ENCODE peak calls at places on chromosomes 2 and 18, in six cellular contexts. M, K, X, E, A and Z are unnamed samples.

GRCh38 chr2:128401680-128402079 is 83.0 kb upstream of the HS6ST1 start:
- DNase-seq in M (no peak), K (no peak), X (no peak), E (peak), A (no peak), Z (no peak)

GRCh38 chr2:218423584-218423983 is 4.7 kb downstream of the VIL1 start:
- DNase-seq in M (no peak), K (no peak), X (no peak), E (no peak), A (no peak), Z (no peak)

GRCh38 chr2:16038586-16038985 is 98.2 kb downstream of the MYCN start:
- DNase-seq in M (no peak), K (no peak), X (no peak), E (no peak), A (no peak), Z (no peak)

GRCh38 chr2:205929445-205930027 is 156.4 kb downstream of the INO80D start:
- DNase-seq in M (no peak), K (no peak), X (no peak), E (no peak), A (no peak), Z (no peak)

GRCh38 chr2:156845806-156846558 is 409.8 kb downstream of the GPD2 start:
- DNase-seq in M (no peak), K (no peak), X (no peak), E (no peak), A (no peak), Z (no peak)

GRCh38 chr2:17901246-17901645 is 22.8 kb downstream of the KCNS3 start:
- DNase-seq in M (no peak), K (no peak), X (no peak), E (peak), A (no peak), Z (peak)

GRCh38 chr2:9092383-9093282 is 89.1 kb upstream of the MBOAT2 start:
- DNase-seq in M (no peak), K (no peak), X (no peak), E (no peak), A (no peak), Z (no peak)

GRCh38 chr2:166700079-166700478 is 188.2 kb upstream of the XIRP2 start:
- DNase-seq in M (no peak), K (no peak), X (no peak), E (no peak), A (no peak), Z (no peak)

GRCh38 chr2:173193925-173194324 is 118.3 kb downstream of the MAP3K20 start:
- DNase-seq in M (no peak), K (no peak), X (no peak), E (no peak), A (no peak), Z (peak)

GRCh38 chr2:99911711-99912110 is 230.7 kb downstream of the AFF3 start:
- DNase-seq in M (no peak), K (no peak), X (no peak), E (no peak), A (no peak), Z (no peak)

GRCh38 chr2:127355407-127356008 is 32.3 kb downstream of the MAP3K2 start:
- DNase-seq in M (no peak), K (no peak), X (no peak), E (no peak), A (no peak), Z (no peak)

GRCh38 chr18:40017026-40017425 is 1938.0 kb upstream of the PIK3C3 start:
- DNase-seq in M (no peak), K (no peak), X (no peak), E (no peak), A (no peak), Z (no peak)

GRCh38 chr18:2536493-2536892 is 34.8 kb downstream of the METTL4 start:
- DNase-seq in M (no peak), K (no peak), X (no peak), E (no peak), A (no peak), Z (no peak)

GRCh38 chr2:217289909-217290283 is 430.0 kb upstream of the TNP1 start:
- DNase-seq in M (no peak), K (no peak), X (no peak), E (no peak), A (no peak), Z (no peak)

GRCh38 chr18:35753306-35753910 is 171.9 kb downstream of the GALNT1 start:
- DNase-seq in M (no peak), K (no peak), X (no peak), E (no peak), A (no peak), Z (no peak)

GRCh38 chr2:237092920-237093781 is 7.5 kb downstream of the COPS8 start:
- DNase-seq in M (no peak), K (no peak), X (peak), E (no peak), A (no peak), Z (peak)

GRCh38 chr2:102540882-102541281 is 67.9 kb downstream of the SLC9A4 start:
- DNase-seq in M (no peak), K (no peak), X (no peak), E (no peak), A (no peak), Z (no peak)

GRCh38 chr2:107595749-107596148 is 230.9 kb upstream of the RGPD4 start:
- DNase-seq in M (no peak), K (no peak), X (no peak), E (no peak), A (no peak), Z (peak)

GRCh38 chr2:23530121-23530908 is 145.3 kb downstream of the KLHL29 start:
- DNase-seq in M (no peak), K (no peak), X (no peak), E (no peak), A (no peak), Z (no peak)

GRCh38 chr18:3251963-3252277 is 4.3 kb downstream of the MYL12A start:
- DNase-seq in M (no peak), K (no peak), X (no peak), E (no peak), A (no peak), Z (peak)

GRCh38 chr2:218517434-218518206 is 50.5 kb downstream of the USP37 start:
- DNase-seq in M (no peak), K (no peak), X (no peak), E (no peak), A (no peak), Z (no peak)

GRCh38 chr2:188308483-188308882 is 16.8 kb downstream of the GULP1 start:
- DNase-seq in M (no peak), K (no peak), X (no peak), E (no peak), A (no peak), Z (no peak)